ENCODE peak calls at places on chromosome 6, in five cellular contexts. S is sigmoid colon, G is esophagus muscularis mucosa, J is A549, W is K562. R is an unnamed sample.

GRCh38 chr6:109456710-109457595 is 1.4 kb upstream of the MICAL1 start:
- DNase-seq in G (no peak), W (no peak), S (peak), J (no peak), R (peak)

GRCh38 chr6:133567656-133568055 is 321.3 kb upstream of the TCF21 start:
- DNase-seq in J (no peak), G (no peak), W (no peak), S (no peak), R (no peak)

GRCh38 chr6:107704377-107705013 is 119.6 kb downstream of the SCML4 start:
- DNase-seq in S (no peak), G (no peak), W (peak), J (peak), R (no peak)

GRCh38 chr6:8279094-8279805 is 156.1 kb downstream of the SLC35B3 start:
- DNase-seq in J (no peak), W (no peak), G (no peak), S (no peak), R (no peak)

GRCh38 chr6:25413506-25413905 is 134.3 kb downstream of the CARMIL1 start:
- DNase-seq in W (no peak), G (no peak), S (no peak), J (no peak), R (no peak)

GRCh38 chr6:109690740-109691687 is at the start of the genes AK9 and FIG4:
- DNase-seq in J (peak), G (peak), S (peak), W (peak), R (peak)

GRCh38 chr6:133630651-133631050 is 258.3 kb upstream of the TCF21 start:
- DNase-seq in G (no peak), W (no peak), S (no peak), J (no peak), R (no peak)

GRCh38 chr6:148404456-148405022 is 61.9 kb downstream of the SASH1 start:
- DNase-seq in J (no peak), W (no peak), G (no peak), S (no peak), R (no peak)

GRCh38 chr6:154352898-154353585 is 3.6 kb downstream of the IPCEF1 start:
- DNase-seq in J (no peak), W (no peak), S (no peak), G (no peak), R (no peak)

GRCh38 chr6:141996823-141997222 is 135.9 kb upstream of the GJE1 start:
- DNase-seq in J (no peak), G (no peak), S (no peak), W (no peak), R (no peak)

GRCh38 chr6:5450073-5450472 is 188.8 kb downstream of the FARS2 start:
- DNase-seq in G (no peak), J (no peak), S (no peak), W (no peak), R (no peak)

GRCh38 chr6:151494235-151494950 is 576 bp downstream of the CCDC170 start:
- DNase-seq in S (no peak), G (no peak), J (peak), W (no peak), R (peak)

GRCh38 chr6:40948598-40948997 is 90.4 kb downstream of the UNC5CL start:
- DNase-seq in S (no peak), W (no peak), J (no peak), G (no peak), R (no peak)

GRCh38 chr6:11622156-11622555 is 84.6 kb downstream of the TMEM170B start:
- DNase-seq in J (no peak), W (no peak), S (no peak), G (no peak), R (no peak)
- TF ChIP-seq EP300 in J (no peak), W (no peak), S (no peak), G (no peak), R (no peak)

DNA sequence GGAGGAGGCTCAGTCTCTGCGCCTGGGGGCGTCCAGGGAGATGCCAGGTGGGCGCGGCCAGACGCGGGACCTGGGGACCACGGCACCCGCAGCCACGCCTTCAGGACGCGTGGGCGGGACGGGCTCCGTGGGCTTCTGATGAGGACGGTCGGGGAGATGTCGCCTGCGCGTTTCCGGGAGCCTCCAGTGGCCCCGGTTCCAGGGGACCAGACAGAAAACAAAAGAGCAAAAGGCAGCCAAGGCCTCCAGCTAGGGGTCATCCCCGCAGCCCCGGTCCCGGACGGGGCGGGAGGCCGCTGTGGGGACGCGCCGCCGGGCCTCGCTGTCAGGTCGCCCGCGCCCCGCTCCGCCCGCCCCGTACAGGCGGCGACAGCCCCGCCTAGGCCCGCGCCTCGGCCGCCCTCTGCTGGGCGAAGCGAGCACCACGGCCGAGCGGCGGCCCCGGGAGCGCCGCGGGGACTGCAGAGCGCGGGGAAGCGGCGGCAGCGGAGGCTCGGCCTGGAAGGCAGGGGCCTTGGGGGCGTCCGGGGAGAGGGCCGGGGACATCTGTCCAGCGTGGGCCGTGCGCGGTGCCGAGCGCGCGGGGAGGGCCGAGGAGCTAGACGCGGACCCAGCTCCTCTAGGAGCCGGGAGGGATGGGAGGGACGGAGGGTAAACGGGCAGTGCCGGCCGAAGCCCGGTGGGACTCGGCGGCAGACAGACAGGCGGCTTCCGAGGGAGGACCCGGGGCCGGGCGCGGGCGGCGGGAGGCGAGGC is 48.7 kb downstream of the TMEM242 start:
- DNase-seq in S (peak), G (no peak), W (peak), J (peak), R (peak)
- TF ChIP-seq POLR2A in S (no peak), G (no peak), W (peak), J (peak), R (no peak)

GRCh38 chr6:66403965-66404364 is 696.9 kb upstream of the EYS start:
- DNase-seq in W (no peak), G (no peak), S (no peak), J (no peak), R (no peak)
- TF ChIP-seq EP300 in W (no peak), G (no peak), S (no peak), J (no peak), R (no peak)

GRCh38 chr6:11392778-11393507 is 144.6 kb upstream of the TMEM170B start:
- DNase-seq in G (no peak), J (peak), S (no peak), W (no peak), R (peak)
- TF ChIP-seq POLR2A in G (no peak), J (no peak), S (no peak), W (no peak), R (no peak)

GRCh38 chr6:163414117-163414366 is 476 bp upstream of the QKI start:
- DNase-seq in J (no peak), W (no peak), S (no peak), G (no peak), R (no peak)

GRCh38 chr6:163415620-163416379 is 1.3 kb downstream of the QKI start:
- DNase-seq in G (no peak), W (peak), J (peak), S (peak), R (peak)

GRCh38 chr6:163413345-163414116 is 987 bp upstream of the QKI start:
- DNase-seq in J (peak), W (peak), S (peak), G (no peak), R (peak)

GRCh38 chr6:163415176-163415619 is 680 bp downstream of the QKI start:
- DNase-seq in J (no peak), G (no peak), W (peak), S (peak), R (no peak)

DNA sequence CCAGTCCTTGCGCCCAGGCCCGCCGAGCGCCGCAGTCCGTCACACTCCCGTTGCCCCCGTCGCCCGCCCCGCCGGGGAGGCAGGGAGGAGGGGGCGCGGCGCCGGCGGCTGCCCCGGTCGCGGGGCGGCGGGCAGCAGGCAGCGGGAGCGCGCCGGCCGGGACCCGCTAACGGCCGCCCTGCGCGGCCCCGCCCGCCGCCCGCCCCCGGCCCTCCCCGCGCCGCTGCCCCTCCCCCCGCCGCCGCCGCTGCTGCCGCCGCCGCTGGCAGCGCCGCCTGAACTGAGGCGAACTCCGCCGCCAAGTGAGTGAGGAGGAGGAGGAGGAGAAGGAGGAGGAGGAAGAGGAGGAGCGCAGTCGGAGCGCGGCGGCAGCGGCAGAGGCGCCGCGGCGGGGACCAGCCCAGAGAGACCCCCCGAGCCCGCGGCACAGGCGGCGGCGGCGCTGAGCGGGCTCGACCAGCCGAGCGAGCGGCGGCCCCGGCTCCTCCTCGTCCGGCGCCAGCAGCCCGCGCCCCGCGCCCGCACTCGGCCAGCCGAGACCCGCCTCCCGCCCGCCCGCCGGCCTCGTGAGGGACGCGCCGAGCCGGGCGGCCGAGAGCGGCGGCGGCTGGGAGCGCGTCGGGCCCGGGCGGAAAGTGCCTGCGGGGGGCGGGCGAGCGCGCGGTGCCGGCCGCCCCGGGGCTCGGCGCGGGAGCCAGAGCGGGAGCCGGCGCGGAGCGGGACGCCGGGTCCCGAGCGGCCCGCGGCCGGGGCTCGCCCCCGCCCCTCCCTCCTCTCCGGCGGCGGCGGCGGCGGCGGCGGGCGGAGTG is at the start of gene QKI:
- DNase-seq in W (peak), S (peak), J (peak), G (no peak), R (peak)
- TF ChIP-seq EP300 in W (no peak), S (no peak), J (no peak), G (no peak), R (no peak)

DNA sequence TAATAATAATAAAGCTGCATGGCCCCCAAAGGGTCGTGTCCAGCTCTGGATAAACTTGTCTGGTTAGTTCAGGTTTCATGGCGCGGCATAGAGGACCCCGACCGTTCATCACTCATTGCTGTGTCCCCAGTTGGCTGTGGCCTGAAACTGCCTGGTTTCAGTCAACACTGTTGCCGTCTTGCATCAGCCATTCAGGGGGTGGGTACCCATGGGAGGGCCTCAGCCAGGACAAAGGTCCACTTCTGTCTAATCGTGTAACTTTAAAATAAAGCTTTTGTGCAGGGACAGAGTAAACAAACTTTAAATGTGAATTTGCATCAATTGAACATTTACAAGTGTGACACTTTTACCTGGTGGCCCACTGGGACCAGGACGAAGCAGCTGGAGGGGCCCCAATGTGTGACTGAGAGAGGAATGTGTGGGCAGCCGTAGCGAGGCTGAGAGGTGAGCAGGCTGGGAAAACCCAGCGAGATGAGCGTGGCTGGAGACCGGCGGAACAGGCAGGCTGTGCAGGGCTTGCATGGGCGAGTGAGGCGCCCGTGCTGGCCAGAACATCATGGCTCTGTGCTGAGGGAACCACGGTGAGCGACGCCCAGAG is 22.3 kb upstream of the UNC93A start:
- DNase-seq in S (no peak), G (no peak), W (no peak), J (no peak), R (no peak)
- TF ChIP-seq POLR2A in S (no peak), G (no peak), W (no peak), J (no peak), R (no peak)

GRCh38 chr6:35391240-35391968 is 49.0 kb downstream of the PPARD start:
- DNase-seq in S (no peak), J (peak), W (no peak), G (no peak), R (peak)

GRCh38 chr6:35388772-35389352 is 46.5 kb downstream of the PPARD start:
- DNase-seq in J (no peak), W (no peak), G (no peak), S (no peak), R (no peak)

GRCh38 chr6:35388023-35388422 is 45.7 kb downstream of the PPARD start:
- DNase-seq in G (no peak), J (no peak), S (no peak), W (no peak), R (no peak)

GRCh38 chr6:35392773-35393672 is 50.7 kb downstream of the PPARD start:
- DNase-seq in S (no peak), J (no peak), G (no peak), W (peak), R (no peak)

DNA sequence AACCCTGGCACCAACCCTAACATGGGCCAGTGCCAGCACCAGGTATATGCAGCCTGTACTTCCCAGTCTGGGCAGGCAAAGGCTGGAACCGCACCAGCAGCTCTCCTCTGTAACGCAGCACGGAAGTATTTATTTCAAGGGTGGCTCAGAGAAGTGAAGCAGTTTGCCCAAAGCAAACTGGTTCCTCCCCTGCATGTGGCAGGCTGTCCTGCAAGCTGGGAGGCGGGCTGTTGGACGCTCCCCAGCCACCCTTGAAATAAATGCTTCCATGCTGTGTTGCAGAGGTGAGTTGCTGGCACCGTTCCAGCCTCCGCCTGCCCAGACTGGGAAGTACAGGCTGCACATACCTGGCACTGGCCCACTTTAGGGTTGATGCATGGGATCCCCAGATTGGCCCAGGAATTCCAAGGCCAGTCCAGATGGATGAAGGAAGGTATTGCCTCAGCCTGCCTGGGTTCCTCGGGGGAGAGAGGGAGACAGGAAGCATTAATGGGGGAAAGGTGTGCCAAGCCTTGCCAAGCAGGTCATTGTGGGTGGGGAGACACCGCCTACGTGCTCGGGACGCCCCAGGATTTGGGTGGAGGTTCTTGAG is 49.8 kb downstream of the PPARD start:
- DNase-seq in G (no peak), S (no peak), W (no peak), J (no peak), R (peak)
- TF ChIP-seq EP300 in G (no peak), S (no peak), W (no peak), J (no peak), R (no peak)

DNA sequence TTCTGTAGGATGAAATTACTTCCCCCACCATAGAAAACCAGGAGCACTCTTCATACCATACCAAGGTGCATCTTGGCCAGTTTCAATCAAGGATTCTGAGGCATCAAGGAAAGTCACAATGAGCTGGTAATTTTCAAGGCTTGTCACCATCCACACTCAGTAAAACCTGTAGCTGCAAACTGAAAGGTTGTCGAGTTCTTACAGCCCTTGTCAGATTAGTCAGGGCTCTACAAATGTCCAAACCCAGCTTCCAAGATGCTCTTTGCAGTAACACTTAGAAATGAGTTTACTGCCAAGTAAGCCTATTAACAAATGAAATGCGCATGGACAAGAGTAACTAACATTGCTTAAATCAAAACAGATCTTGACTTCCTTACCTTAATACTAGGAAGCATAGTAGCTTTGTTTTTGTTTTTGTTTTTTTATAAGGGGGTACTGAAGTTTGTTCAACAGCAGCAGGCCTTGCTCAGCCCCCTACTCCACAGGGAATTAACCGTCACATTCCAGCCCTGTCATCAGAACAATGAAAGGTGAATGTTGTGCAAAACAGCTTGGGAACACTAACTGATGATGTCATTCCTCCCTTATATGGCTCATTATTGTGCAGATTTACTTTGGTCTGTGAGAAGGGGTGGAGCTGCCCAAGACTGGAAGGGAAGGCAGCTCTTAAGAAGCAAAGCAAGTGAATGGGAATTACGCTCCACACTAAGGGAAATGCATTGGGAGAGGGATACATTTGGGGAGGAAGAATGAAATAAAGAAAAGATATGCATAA is 49.9 kb upstream of the TMEM30A start:
- DNase-seq in W (no peak), G (no peak), J (peak), S (no peak), R (no peak)
- TF ChIP-seq POLR2A in W (no peak), G (no peak), J (no peak), S (no peak), R (no peak)

GRCh38 chr6:20833881-20834515 is 299.7 kb downstream of the CDKAL1 start:
- DNase-seq in G (no peak), S (no peak), W (no peak), J (no peak), R (no peak)
- TF ChIP-seq EP300 in G (no peak), S (no peak), W (no peak), J (no peak), R (no peak)

GRCh38 chr6:33619166-33619565 is 2.0 kb upstream of the ITPR3 start:
- DNase-seq in G (no peak), S (no peak), J (no peak), W (peak), R (no peak)

GRCh38 chr6:33622456-33623431 is 1.6 kb downstream of the ITPR3 start:
- DNase-seq in J (no peak), W (no peak), G (no peak), S (no peak), R (peak)

GRCh38 chr6:33620158-33620583 is 951 bp upstream of the ITPR3 start:
- DNase-seq in S (no peak), G (no peak), W (peak), J (no peak), R (peak)

GRCh38 chr6:33621396-33622388 is 570 bp downstream of the ITPR3 start:
- DNase-seq in G (no peak), S (peak), J (no peak), W (peak), R (peak)

DNA sequence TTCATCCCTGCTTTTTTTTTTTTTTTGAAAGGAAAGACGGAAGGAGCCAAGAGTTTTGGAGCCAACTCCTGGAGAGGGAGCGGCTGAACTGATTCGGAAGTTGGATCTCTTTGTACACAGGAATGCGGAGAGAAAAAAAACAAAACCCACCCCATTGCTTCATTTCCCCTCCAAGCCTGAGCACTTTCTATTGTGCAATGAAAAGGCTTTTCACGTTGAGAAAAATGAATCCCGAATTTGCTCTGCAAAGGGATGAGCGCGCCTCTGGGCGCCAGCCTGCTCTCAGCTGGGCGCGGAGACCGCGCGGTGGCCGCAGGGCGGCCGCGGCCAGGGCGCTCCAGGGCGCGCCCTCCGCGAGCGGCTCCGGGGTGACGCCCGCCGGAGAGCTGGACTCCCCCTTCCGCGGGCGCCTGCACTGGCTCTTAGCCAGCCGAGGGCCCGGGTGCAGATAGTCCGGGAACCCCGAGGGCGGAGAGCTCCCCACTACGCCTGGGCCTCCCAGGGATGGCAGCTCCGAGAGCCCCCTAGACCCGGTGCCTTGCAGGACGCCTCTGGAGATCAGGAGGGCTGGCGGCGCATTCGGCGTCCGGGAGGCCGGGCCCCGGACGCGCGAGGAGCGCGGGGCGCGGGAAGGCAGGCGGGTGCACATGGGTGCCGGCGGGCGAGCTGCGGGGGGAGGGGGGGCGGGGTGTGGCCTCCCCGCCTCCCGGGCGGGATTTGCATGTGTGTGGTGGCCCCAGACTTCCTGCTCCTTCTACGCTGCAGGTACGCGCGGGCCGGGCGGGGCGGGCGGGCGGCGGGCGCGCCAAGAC is at the start of gene ITPR3:
- DNase-seq in W (peak), S (peak), G (no peak), J (peak), R (peak)
- TF ChIP-seq POLR2A in W (peak), S (no peak), G (no peak), J (no peak), R (no peak)

R was measured in stomach.